ENCODE peak calls at places on chromosomes 3 and 15, in nine cellular contexts. T is astrocyte of the cerebellum, E is neural progenitor cell, H is fibroblast of pulmonary artery, A is lower lobe of right lung, F is Peyer's patch, V is brain microvascular endothelial cell, P is neural crest cell, J is uterus. Z is an unnamed sample.

GRCh38 chr3:146117406-146118285 is 43.3 kb downstream of the PLOD2 start:
- DNase-seq in P (no peak), E (no peak), H (peak; percentile 63), J (no peak), F (no peak), A (no peak), V (peak; percentile 48), T (peak; percentile 80), Z (no peak)

GRCh38 chr15:85943825-85944224 is 135.8 kb upstream of the AGBL1 start:
- DNase-seq in V (no peak), P (no peak), T (no peak), F (no peak), J (no peak), A (no peak), E (no peak), H (no peak), Z (no peak)

GRCh38 chr3:66489577-66489976 is 11.2 kb downstream of the LRIG1 start:
- DNase-seq in F (no peak), V (no peak), E (no peak), J (no peak), P (no peak), H (no peak), A (no peak), T (no peak), Z (no peak)

GRCh38 chr15:45157056-45157455 is 27.3 kb downstream of the DUOX1 start:
- DNase-seq in E (no peak), P (no peak), A (no peak), T (peak; percentile 4), V (peak; percentile 24), J (no peak), H (peak; percentile 83), F (no peak), Z (no peak)

GRCh38 chr3:112894258-112894657 is 47.6 kb upstream of the CD200R1L start:
- DNase-seq in F (no peak), E (peak; percentile 20), V (peak; percentile 18), A (no peak), J (no peak), H (peak; percentile 7), T (no peak), P (no peak), Z (no peak)

GRCh38 chr3:197718904-197719303 is 17.8 kb downstream of the RUBCN start:
- DNase-seq in T (peak; percentile 39), J (no peak), H (peak; percentile 75), V (peak; percentile 94), F (no peak), P (no peak), A (no peak), E (no peak), Z (no peak)

GRCh38 chr3:40333416-40333815 is 23.9 kb downstream of the EIF1B start:
- DNase-seq in J (no peak), E (no peak), P (no peak), A (no peak), F (no peak), H (no peak), V (no peak), T (no peak), Z (no peak)

GRCh38 chr3:180335056-180335455 is 266.9 kb upstream of the TTC14 start:
- DNase-seq in H (no peak), E (no peak), P (no peak), T (no peak), V (no peak), J (no peak), A (no peak), F (no peak), Z (no peak)

GRCh38 chr15:94205366-94205765 is 26.0 kb upstream of the MCTP2 start:
- DNase-seq in A (no peak), T (no peak), H (no peak), J (no peak), E (peak; percentile 5), P (no peak), V (no peak), F (no peak), Z (no peak)

GRCh38 chr3:128764863-128765262 is 38.9 kb downstream of the RAB7A start:
- DNase-seq in J (no peak), E (no peak), T (no peak), V (no peak), H (no peak), P (no peak), A (no peak), F (no peak), Z (no peak)

GRCh38 chr15:95979286-95979685 is 351.2 kb upstream of the NR2F2 start:
- DNase-seq in T (no peak), E (no peak), F (no peak), A (no peak), J (no peak), V (no peak), P (no peak), H (no peak), Z (no peak)

GRCh38 chr3:36679384-36680200 is 84.8 kb downstream of the DCLK3 start:
- DNase-seq in T (no peak), E (no peak), P (no peak), A (no peak), V (peak; percentile 61), H (peak; percentile 89), F (no peak), J (no peak), Z (no peak)

GRCh38 chr15:80997692-80998091 is 3.0 kb upstream of the TLNRD1 start:
- DNase-seq in J (no peak), A (no peak), P (no peak), H (no peak), F (no peak), E (no peak), V (no peak), T (no peak), Z (no peak)

GRCh38 chr3:146165844-146166243 is 4.9 kb upstream of the PLOD2 start:
- DNase-seq in F (no peak), V (no peak), J (no peak), H (no peak), A (no peak), P (no peak), T (no peak), E (no peak), Z (no peak)

GRCh38 chr15:55586808-55587207 is 1.3 kb downstream of the PYGO1 start:
- DNase-seq in E (no peak), P (no peak), A (no peak), J (no peak), V (no peak), H (no peak), F (no peak), T (no peak), Z (no peak)

GRCh38 chr3:32376098-32376497 is 15.6 kb upstream of the CMTM7 start:
- DNase-seq in F (no peak), V (peak; percentile 21), T (peak; percentile 36), H (peak; percentile 98), P (no peak), J (no peak), A (no peak), E (no peak), Z (no peak)

GRCh38 chr3:132721479-132722164 is 587 bp downstream of the NPHP3 start:
- DNase-seq in F (peak; percentile 50), T (peak; percentile 34), H (peak; percentile 76), E (peak; percentile 88), P (no peak), J (peak; percentile 20), V (peak; percentile 76), A (peak; percentile 87), Z (peak; percentile 28)
- TF ChIP-seq CTCF in F (no peak), T (peak; percentile 26), H (peak; percentile 33), E (peak; percentile 45), P (peak; percentile 57), J (peak; percentile 30), V (peak; percentile 57), A (peak; percentile 42), Z (no peak)

GRCh38 chr3:11185564-11186317 is 31.4 kb downstream of the HRH1 start:
- DNase-seq in A (peak; percentile 82), T (peak; percentile 92), H (peak; percentile 98), P (no peak), J (peak; percentile 67), V (peak; percentile 66), F (no peak), E (no peak), Z (peak; percentile 55)
- TF ChIP-seq CTCF in A (no peak), T (no peak), H (no peak), P (no peak), J (no peak), V (no peak), F (no peak), E (no peak), Z (no peak)

GRCh38 chr3:13192471-13193213 is 119.4 kb upstream of the IQSEC1 start:
- DNase-seq in V (no peak), F (no peak), E (peak; percentile 60), A (no peak), T (no peak), J (no peak), H (no peak), P (peak; percentile 40), Z (no peak)
- TF ChIP-seq CTCF in V (peak; percentile 75), F (no peak), E (peak; percentile 62), A (no peak), T (peak; percentile 49), J (no peak), H (peak; percentile 37), P (peak; percentile 60), Z (no peak)

GRCh38 chr3:14913071-14913925 is 34.1 kb upstream of the NR2C2 start:
- DNase-seq in F (no peak), P (no peak), H (no peak), E (no peak), T (no peak), A (no peak), V (no peak), J (no peak), Z (no peak)

GRCh38 chr3:14915636-14916222 is 31.7 kb upstream of the NR2C2 start:
- DNase-seq in T (no peak), P (no peak), E (no peak), F (no peak), J (no peak), V (no peak), A (no peak), H (no peak), Z (no peak)

GRCh38 chr3:14914777-14915113 is 32.6 kb upstream of the NR2C2 start:
- DNase-seq in J (no peak), A (no peak), P (no peak), F (no peak), T (no peak), H (no peak), E (no peak), V (no peak), Z (no peak)

GRCh38 chr3:14911651-14912050 is 35.7 kb upstream of the NR2C2 start:
- DNase-seq in F (no peak), V (no peak), E (no peak), T (no peak), P (no peak), J (no peak), H (no peak), A (no peak), Z (no peak)

DNA sequence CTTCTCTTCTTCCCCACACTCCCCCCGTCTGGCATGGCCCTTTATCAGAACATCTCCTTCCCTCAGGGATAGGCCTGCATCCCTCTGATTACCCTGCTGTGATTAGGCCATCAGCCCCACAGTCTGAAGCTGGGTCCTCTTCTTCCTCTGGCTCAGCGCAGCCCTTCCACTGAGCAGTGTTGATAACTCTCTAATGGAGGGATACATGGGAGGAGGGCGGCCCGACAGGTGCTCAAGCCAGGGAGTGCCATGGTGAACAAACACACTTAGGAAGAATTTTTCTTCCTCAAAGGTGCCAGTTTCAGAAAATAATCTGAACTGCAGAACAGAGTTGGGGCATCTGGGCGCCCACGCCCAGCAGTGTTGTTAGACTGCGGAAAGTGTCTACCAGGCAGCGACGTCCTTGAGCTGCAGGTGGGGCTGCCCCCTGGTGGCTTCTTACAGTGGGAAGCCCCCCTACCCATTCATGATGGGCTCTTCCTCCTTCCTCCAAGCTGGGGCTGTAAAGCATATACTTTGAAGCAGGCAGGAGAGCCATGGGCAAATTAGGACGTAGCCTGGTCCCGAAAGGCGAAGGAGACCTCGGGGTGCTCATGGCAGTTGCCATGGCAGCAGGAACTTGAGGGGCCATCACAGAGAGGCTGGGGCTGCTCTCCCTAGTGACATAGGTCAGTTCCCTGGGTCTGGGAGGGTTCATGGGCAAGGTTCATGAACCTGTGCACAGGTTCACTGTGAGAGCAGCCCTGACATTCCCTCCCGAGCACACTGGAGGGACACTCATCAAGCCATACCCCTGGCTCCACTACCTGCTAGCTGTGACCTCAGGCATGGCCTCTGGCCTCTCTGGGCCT is 33.2 kb upstream of the NR2C2 start:
- DNase-seq in J (no peak), V (no peak), T (no peak), E (peak; percentile 54), H (no peak), F (no peak), P (peak; percentile 14), A (no peak), Z (no peak)
- TF ChIP-seq CTCF in J (no peak), V (peak; percentile 7), T (no peak), E (peak; percentile 58), H (no peak), F (no peak), P (peak; percentile 50), A (no peak), Z (no peak)